ENCODE peak calls at places on chromosomes 11 and 22, in seven cellular contexts. N is RWPE1, R is G401, Y is A172, P is KG1, V is ureter, L is GM23248. I is an unnamed sample.

GRCh38 chr11:61298663-61299244 is 3.6 kb upstream of the VWCE start:
- DNase-seq in N (no peak), R (no peak), Y (no peak), P (no peak), V (no peak), L (peak), I (no peak)

GRCh38 chr22:45304971-45305370 is 4.8 kb upstream of the FAM118A start:
- DNase-seq in N (no peak), R (no peak), Y (peak), P (no peak), V (no peak), L (no peak), I (no peak)

GRCh38 chr11:827861-828167 is at the start of gene CRACR2B:
- DNase-seq in N (no peak), R (no peak), Y (no peak), P (no peak), V (no peak), L (no peak), I (no peak)

GRCh38 chr22:22986008-22986407 is 84.3 kb upstream of the GNAZ start:
- DNase-seq in N (no peak), R (no peak), Y (no peak), P (no peak), V (no peak), L (no peak), I (no peak)

GRCh38 chr11:113778111-113778910 is 1.3 kb upstream of the CLDN25 start:
- DNase-seq in N (peak), R (peak), Y (peak), P (no peak), V (peak), L (peak), I (peak)

GRCh38 chr11:95827661-95828060 is 37.4 kb downstream of the CEP57 start:
- DNase-seq in N (no peak), R (no peak), Y (no peak), P (no peak), V (no peak), L (peak), I (no peak)

GRCh38 chr11:2754008-2754407 is 54.2 kb upstream of the KCNQ1OT1 start:
- DNase-seq in N (no peak), R (no peak), Y (no peak), P (no peak), V (no peak), L (no peak), I (no peak)

GRCh38 chr11:19519344-19519743 is 193.3 kb upstream of the NAV2 start:
- DNase-seq in N (no peak), R (no peak), Y (no peak), P (no peak), V (no peak), L (no peak), I (no peak)

GRCh38 chr22:40491990-40492631 is 121.7 kb downstream of the SGSM3 start:
- DNase-seq in N (no peak), R (peak), Y (no peak), P (peak), V (no peak), L (peak), I (peak)

GRCh38 chr11:123181075-123181474 is 14.0 kb downstream of the CLMP start:
- DNase-seq in N (no peak), R (no peak), Y (no peak), P (no peak), V (no peak), L (peak), I (no peak)

GRCh38 chr11:48005878-48006277 is 25.5 kb downstream of the PTPRJ start:
- DNase-seq in N (no peak), R (no peak), Y (no peak), P (no peak), V (no peak), L (peak), I (no peak)

GRCh38 chr11:69381681-69382130 is 87.8 kb downstream of the MYEOV start:
- DNase-seq in N (no peak), R (no peak), Y (no peak), P (no peak), V (no peak), L (no peak), I (no peak)

GRCh38 chr11:8390851-8391612 is 127.4 kb upstream of the LMO1 start:
- DNase-seq in N (no peak), R (no peak), Y (no peak), P (no peak), V (no peak), L (no peak), I (no peak)

GRCh38 chr22:45341503-45341902 is 31.8 kb downstream of the FAM118A start:
- DNase-seq in N (no peak), R (no peak), Y (no peak), P (no peak), V (no peak), L (no peak), I (no peak)

GRCh38 chr11:19508166-19508565 is 204.5 kb upstream of the NAV2 start:
- DNase-seq in N (peak), R (no peak), Y (peak), P (no peak), V (no peak), L (peak), I (no peak)

GRCh38 chr22:44627521-44628139 is 74.4 kb upstream of the PRR5 start:
- DNase-seq in N (no peak), R (no peak), Y (no peak), P (no peak), V (no peak), L (no peak), I (no peak)

GRCh38 chr11:79691445-79691844 is 250.6 kb upstream of the TENM4 start:
- DNase-seq in N (no peak), R (no peak), Y (no peak), P (no peak), V (no peak), L (no peak), I (no peak)

GRCh38 chr22:32746715-32747114 is 54.8 kb upstream of the TIMP3 start:
- DNase-seq in N (no peak), R (no peak), Y (no peak), P (no peak), V (no peak), L (no peak), I (no peak)

GRCh38 chr11:62004473-62004872 is 37.0 kb upstream of the FTH1 start:
- DNase-seq in N (no peak), R (no peak), Y (peak), P (no peak), V (no peak), L (peak), I (no peak)

GRCh38 chr11:1458340-1459218 is 28.0 kb downstream of the MOB2 start:
- DNase-seq in N (peak), R (peak), Y (peak), P (no peak), V (peak), L (peak), I (peak)

GRCh38 chr11:119029069-119029339 is 1.7 kb downstream of the SLC37A4 start:
- DNase-seq in N (no peak), R (no peak), Y (no peak), P (no peak), V (no peak), L (no peak), I (no peak)

GRCh38 chr11:65279713-65280459 is 18.1 kb downstream of the POLA2 start:
- DNase-seq in N (peak), R (no peak), Y (peak), P (no peak), V (no peak), L (peak), I (no peak)

GRCh38 chr11:128125723-128126122 is 461.6 kb downstream of the ETS1 start:
- DNase-seq in N (no peak), R (no peak), Y (no peak), P (no peak), V (no peak), L (no peak), I (no peak)

GRCh38 chr22:31474743-31475142 is 14.9 kb downstream of the EIF4ENIF1 start:
- DNase-seq in N (no peak), R (no peak), Y (no peak), P (no peak), V (no peak), L (peak), I (no peak)